ENCODE peak calls at places on chromosomes 6 and 20, in seven cellular contexts. E is CD8-positive, alpha-beta T cell; A is fibroblast of lung; T is psoas muscle; M is left lung; G is HCT116; I is NT2/D1. S is an unnamed sample. For H3K27me3 and H3K4me1, the result is how much of the 10 kb centered on the place peaks cover.

GRCh38 chr20:63036266-63036665 is 29.5 kb upstream of the BHLHE23 start:
- DNase-seq in E (no peak), A (no peak), T (no peak), M (peak), G (no peak), I (no peak), S (no peak)

GRCh38 chr6:29516108-29516507 is 28.4 kb upstream of the MAS1L start:
- DNase-seq in E (peak), A (peak), T (no peak), M (no peak), G (peak), I (no peak), S (peak)

GRCh38 chr6:7725412-7725811 is 487 bp upstream of the BMP6 start:
- DNase-seq in E (no peak), A (no peak), T (peak), M (no peak), G (no peak), I (no peak), S (no peak)

GRCh38 chr20:48928832-48929725 is 7.6 kb downstream of the ARFGEF2 start:
- DNase-seq in E (no peak), A (peak), T (no peak), M (no peak), G (no peak), I (no peak), S (no peak)

GRCh38 chr20:39342463-39342862 is 380.3 kb downstream of the DHX35 start:
- DNase-seq in E (no peak), A (no peak), T (no peak), M (no peak), G (no peak), I (no peak), S (no peak)

GRCh38 chr20:39745380-39745779 is 783.2 kb downstream of the DHX35 start:
- DNase-seq in E (no peak), A (no peak), T (no peak), M (no peak), G (no peak), I (no peak), S (no peak)

GRCh38 chr6:118894425-118895240 is 681 bp downstream of the ASF1A start:
- DNase-seq in E (peak), A (peak), T (peak), M (peak), G (no peak), I (no peak), S (peak)

GRCh38 chr6:142294681-142295080 is 7.1 kb upstream of the ADGRG6 start:
- DNase-seq in E (no peak), A (no peak), T (no peak), M (no peak), G (no peak), I (no peak), S (no peak)

GRCh38 chr6:32047539-32047854 is 9.3 kb downstream of the CYP21A2 start:
- DNase-seq in E (no peak), A (no peak), T (no peak), M (no peak), G (no peak), I (no peak), S (no peak)

GRCh38 chr6:45209762-45210161 is 118.4 kb upstream of the RUNX2 start:
- DNase-seq in E (no peak), A (no peak), T (no peak), M (no peak), G (no peak), I (no peak), S (no peak)

GRCh38 chr6:35710241-35710847 is 21.6 kb upstream of the FKBP5 start:
- DNase-seq in E (no peak), A (no peak), T (no peak), M (no peak), G (no peak), I (no peak), S (no peak)

GRCh38 chr20:33061626-33062025 is 7.9 kb downstream of the BPIFB3 start:
- DNase-seq in E (no peak), A (no peak), T (no peak), M (no peak), G (no peak), I (no peak), S (no peak)

GRCh38 chr20:53364617-53365016 is 229.0 kb downstream of the ZNF217 start:
- DNase-seq in E (no peak), A (no peak), T (no peak), M (no peak), G (no peak), I (no peak), S (no peak)

GRCh38 chr6:165231581-165232276 is 77.7 kb downstream of the C6orf118 start:
- DNase-seq in E (no peak), A (peak), T (no peak), M (no peak), G (peak), I (peak), S (peak)

GRCh38 chr20:10217517-10218410 is 866 bp upstream of the SNAP25 start:
- DNase-seq in E (no peak), A (peak), T (no peak), M (peak), G (no peak), I (no peak), S (peak)

GRCh38 chr20:10219452-10219791 is 792 bp downstream of the SNAP25 start:
- DNase-seq in E (peak), A (peak), T (peak), M (peak), G (no peak), I (no peak), S (peak)

GRCh38 chr20:10221022-10221421 is 2.4 kb downstream of the SNAP25 start:
- DNase-seq in E (no peak), A (no peak), T (no peak), M (no peak), G (no peak), I (no peak), S (no peak)

GRCh38 chr20:10219993-10220750 is 1.5 kb downstream of the SNAP25 start:
- DNase-seq in E (no peak), A (no peak), T (no peak), M (no peak), G (no peak), I (no peak), S (no peak)

DNA sequence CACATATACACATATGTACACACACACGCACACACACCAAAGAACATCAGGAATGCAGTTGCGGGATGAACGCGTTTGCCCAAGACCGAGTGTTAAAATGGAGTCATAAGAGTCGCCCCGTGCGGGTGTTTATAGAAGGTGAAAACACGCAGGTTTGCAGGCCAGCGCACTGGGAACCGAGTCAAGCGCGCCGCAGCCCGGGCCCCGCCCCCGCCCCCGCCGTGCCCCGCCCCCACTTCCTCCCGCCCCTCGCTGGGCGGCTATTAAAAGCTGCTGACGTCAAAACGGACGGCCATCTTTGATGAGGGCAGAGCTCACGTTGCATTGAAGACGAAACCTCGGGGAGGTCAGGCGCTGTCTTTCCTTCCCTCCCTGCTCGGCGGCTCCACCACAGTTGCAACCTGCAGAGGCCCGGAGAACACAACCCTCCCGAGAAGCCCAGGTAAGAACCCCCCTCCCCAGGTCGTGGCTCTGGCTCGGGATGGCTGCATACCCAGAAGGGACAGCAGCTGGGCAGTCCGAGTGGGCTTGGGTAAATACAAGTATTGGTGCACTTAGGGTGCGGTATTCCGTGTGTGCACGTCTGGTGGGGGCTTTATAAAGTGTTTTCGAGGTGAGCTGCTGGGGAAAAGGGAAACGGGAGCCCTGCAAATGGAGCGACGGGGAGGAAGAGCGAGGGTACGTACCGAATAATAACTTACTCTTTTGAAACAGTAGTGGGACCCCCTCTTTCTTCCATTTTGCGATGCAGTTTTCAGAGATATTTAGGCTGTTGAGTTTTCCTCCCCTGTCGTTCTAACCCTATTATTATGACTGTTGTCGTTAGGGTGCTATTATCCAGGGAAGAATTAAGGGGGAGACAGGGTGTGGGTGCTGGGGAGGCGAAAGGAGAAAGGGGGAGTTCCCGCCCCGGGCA is at the start of gene SNAP25:
- DNase-seq in E (no peak), A (peak), T (no peak), M (peak), G (peak), I (peak), S (peak)
- H3K27me3 ChIP-seq in E (under half), A (under half), T (under half), M (half or more), G (under half), I (under half), S (under half)

GRCh38 chr6:135196739-135197510 is 15.8 kb downstream of the MYB start:
- DNase-seq in E (no peak), A (no peak), T (no peak), M (no peak), G (no peak), I (no peak), S (no peak)
- H3K4me1 ChIP-seq in E (under half), A (under half), T (under half), M (under half), G (under half), I (under half), S (under half)

GRCh38 chr20:61420781-61421180 is 168.7 kb downstream of the CDH4 start:
- DNase-seq in E (no peak), A (no peak), T (no peak), M (no peak), G (no peak), I (no peak), S (no peak)
- H3K4me3 ChIP-seq in E (no peak), A (no peak), T (no peak), M (no peak), G (no peak), I (no peak), S (no peak)

GRCh38 chr6:98695076-98695816 is 139.1 kb upstream of the POU3F2 start:
- DNase-seq in E (no peak), A (no peak), T (no peak), M (no peak), G (no peak), I (no peak), S (no peak)
- H3K27me3 ChIP-seq in E (under half), A (under half), T (under half), M (under half), G (under half), I (under half), S (under half)

DNA sequence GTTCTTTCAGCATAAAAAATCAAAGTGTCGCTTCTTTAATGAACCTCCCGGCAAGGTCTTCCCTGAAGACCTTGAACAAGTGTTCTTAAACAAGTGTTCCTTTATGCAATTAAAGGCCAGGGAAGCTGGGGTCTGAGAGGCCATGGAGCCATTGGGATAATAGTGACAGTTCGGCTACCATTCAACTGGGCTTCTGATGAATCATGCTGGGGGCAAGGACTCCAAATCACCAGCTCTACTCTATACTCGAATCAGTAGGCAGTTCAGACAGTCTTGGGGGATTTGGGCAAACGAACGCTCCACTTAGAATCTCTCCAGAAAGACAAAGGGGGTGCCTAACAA is 34.7 kb upstream of the EZR start:
- DNase-seq in E (no peak), A (no peak), T (no peak), M (no peak), G (no peak), I (no peak), S (no peak)
- H3K4me1 ChIP-seq in E (half or more), A (under half), T (under half), M (under half), G (half or more), I (under half), S (half or more)

GRCh38 chr6:38279945-38280588 is 359.7 kb downstream of the BTBD9 start:
- DNase-seq in E (no peak), A (no peak), T (no peak), M (no peak), G (no peak), I (no peak), S (no peak)
- H3K4me3 ChIP-seq in E (no peak), A (no peak), T (no peak), M (no peak), G (no peak), I (no peak), S (no peak)

GRCh38 chr20:4721719-4722118 is at the start of gene PRND:
- DNase-seq in E (no peak), A (no peak), T (no peak), M (no peak), G (no peak), I (no peak), S (no peak)

GRCh38 chr20:4720977-4721349 is 746 bp upstream of the PRND start:
- DNase-seq in E (no peak), A (no peak), T (no peak), M (no peak), G (no peak), I (no peak), S (no peak)

GRCh38 chr20:4719190-4719589 is 2.5 kb upstream of the PRND start:
- DNase-seq in E (no peak), A (no peak), T (no peak), M (no peak), G (no peak), I (no peak), S (no peak)

GRCh38 chr20:4722571-4722970 is 862 bp downstream of the PRND start:
- DNase-seq in E (no peak), A (no peak), T (no peak), M (no peak), G (no peak), I (no peak), S (no peak)

GRCh38 chr20:4720121-4720976 is 1.4 kb upstream of the PRND start:
- DNase-seq in E (peak), A (peak), T (peak), M (peak), G (peak), I (peak), S (peak)
- H3K27me3 ChIP-seq in E (under half), A (under half), T (under half), M (under half), G (under half), I (under half), S (under half)

DNA sequence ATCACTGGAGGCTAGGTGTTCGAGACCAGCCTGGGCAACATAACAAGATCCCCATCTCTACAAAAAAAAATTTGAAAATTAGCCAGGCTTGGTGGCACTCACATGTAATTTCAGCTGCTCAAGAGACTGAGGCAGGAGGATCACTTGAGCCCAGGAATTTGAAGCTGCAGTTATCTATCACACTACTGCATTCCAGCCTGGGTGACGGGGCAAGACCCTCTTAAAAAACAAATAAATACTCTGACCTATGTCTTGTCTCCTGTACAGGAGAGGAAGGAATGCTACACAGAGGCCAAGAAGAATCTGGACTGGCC is 25.8 kb downstream of the COX4I2 start:
- DNase-seq in E (no peak), A (no peak), T (no peak), M (no peak), G (no peak), I (no peak), S (peak)
- H3K4me1 ChIP-seq in E (under half), A (under half), T (under half), M (half or more), G (half or more), I (under half), S (under half)

DNA sequence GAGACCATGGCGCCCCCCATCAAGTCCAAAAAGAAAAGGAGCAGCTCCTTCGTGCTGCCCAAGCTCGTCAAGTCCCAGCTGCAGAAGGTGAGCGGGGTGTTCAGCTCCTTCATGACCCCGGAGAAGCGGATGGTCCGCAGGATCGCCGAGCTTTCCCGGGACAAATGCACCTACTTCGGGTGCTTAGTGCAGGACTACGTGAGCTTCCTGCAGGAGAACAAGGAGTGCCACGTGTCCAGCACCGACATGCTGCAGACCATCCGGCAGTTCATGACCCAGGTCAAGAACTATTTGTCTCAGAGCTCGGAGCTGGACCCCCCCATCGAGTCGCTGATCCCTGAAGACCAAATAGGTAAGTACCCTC is 41.7 kb upstream of the NAA20 start:
- DNase-seq in E (no peak), A (peak), T (no peak), M (peak), G (no peak), I (no peak), S (no peak)
- H3K4me3 ChIP-seq in E (no peak), A (peak), T (peak), M (peak), G (no peak), I (no peak), S (peak)